ENCODE peak calls at places on chromosomes 6 and 20, in six cellular contexts. J, W, I, Y, U and B are unnamed samples.

GRCh38 chr20:38001981-38002380 is 31.3 kb downstream of the TTI1 start:
- DNase-seq in J (no peak), W (no peak), I (peak), Y (no peak), U (no peak), B (no peak)

GRCh38 chr6:72218125-72218524 is 331.8 kb downstream of the RIMS1 start:
- DNase-seq in J (no peak), W (no peak), I (peak), Y (no peak), U (peak), B (peak)

GRCh38 chr20:44963325-44964215 is 2.7 kb upstream of the STK4 start:
- DNase-seq in J (no peak), W (no peak), I (no peak), Y (no peak), U (no peak), B (no peak)

GRCh38 chr20:3733119-3733995 is 872 bp downstream of the HSPA12B start:
- DNase-seq in J (no peak), W (no peak), I (no peak), Y (no peak), U (no peak), B (no peak)

GRCh38 chr20:49283703-49284625 is 6.1 kb upstream of the ZNFX1 start:
- DNase-seq in J (no peak), W (no peak), I (no peak), Y (no peak), U (no peak), B (peak)

GRCh38 chr6:157203312-157203744 is 120.0 kb downstream of the TMEM242 start:
- DNase-seq in J (no peak), W (no peak), I (no peak), Y (no peak), U (no peak), B (no peak)

GRCh38 chr6:162701551-162701950 is 26.0 kb downstream of the PRKN start:
- DNase-seq in J (no peak), W (no peak), I (no peak), Y (no peak), U (no peak), B (no peak)

GRCh38 chr6:119026822-119027221 is 51.6 kb downstream of the FAM184A start:
- DNase-seq in J (no peak), W (no peak), I (no peak), Y (no peak), U (no peak), B (no peak)

GRCh38 chr20:46974669-46975434 is 80.2 kb downstream of the EYA2 start:
- DNase-seq in J (no peak), W (no peak), I (no peak), Y (no peak), U (no peak), B (no peak)

GRCh38 chr6:165744515-165745228 is 81.6 kb upstream of the PDE10A start:
- DNase-seq in J (no peak), W (no peak), I (peak), Y (no peak), U (no peak), B (no peak)

GRCh38 chr20:20548527-20549266 is 163.7 kb downstream of the RALGAPA2 start:
- DNase-seq in J (no peak), W (no peak), I (no peak), Y (no peak), U (no peak), B (no peak)

GRCh38 chr6:13709698-13710551 is 1.7 kb downstream of the RANBP9 start:
- DNase-seq in J (no peak), W (no peak), I (peak), Y (no peak), U (peak), B (peak)

GRCh38 chr6:87105823-87106222 is 10.9 kb upstream of the CGA start:
- DNase-seq in J (no peak), W (no peak), I (peak), Y (no peak), U (no peak), B (no peak)

GRCh38 chr6:52361347-52361944 is 505 bp upstream of the PAQR8 start:
- DNase-seq in J (no peak), W (no peak), I (peak), Y (peak), U (no peak), B (no peak)

GRCh38 chr20:1945134-1945618 is 48.7 kb downstream of the PDYN start:
- DNase-seq in J (no peak), W (no peak), I (peak), Y (peak), U (peak), B (no peak)

GRCh38 chr6:83804886-83805285 is 48.3 kb upstream of the RIPPLY2 start:
- DNase-seq in J (no peak), W (no peak), I (no peak), Y (no peak), U (no peak), B (no peak)

GRCh38 chr6:120378582-120379220 is 955.6 kb downstream of the TBC1D32 start:
- DNase-seq in J (no peak), W (no peak), I (peak), Y (no peak), U (no peak), B (peak)